ENCODE peak calls at places on chromosomes 13 and 19, in four cellular contexts. One of them, this sample, is unnamed.

GRCh38 chr19:18951721-18952281 is 10.8 kb upstream of the HOMER3 start:
- DNase-seq in COR-L47: no peak
- DNase-seq in fibroblast of mammary gland: peak; percentile 62
- DNase-seq in stimulated activated CD8-positive, alpha-beta memory T cell treated with anti-CD3 and anti-CD28 coated beads, Interleukin-7, amount 100 ng/mL, for 1 hour: no peak
- DNase-seq in this sample: peak; percentile 63

GRCh38 chr13:78020861-78021260 is 102.2 kb upstream of the EDNRB start:
- DNase-seq in COR-L47: peak; percentile 89
- DNase-seq in fibroblast of mammary gland: no peak
- DNase-seq in stimulated activated CD8-positive, alpha-beta memory T cell treated with anti-CD3 and anti-CD28 coated beads, Interleukin-7, amount 100 ng/mL, for 1 hour: no peak
- DNase-seq in this sample: no peak

GRCh38 chr19:34837262-34837661 is 64.2 kb upstream of the ZNF599 start:
- DNase-seq in COR-L47: peak; percentile 49
- DNase-seq in fibroblast of mammary gland: no peak
- DNase-seq in stimulated activated CD8-positive, alpha-beta memory T cell treated with anti-CD3 and anti-CD28 coated beads, Interleukin-7, amount 100 ng/mL, for 1 hour: no peak
- DNase-seq in this sample: no peak

GRCh38 chr19:4089400-4089908 is 22.8 kb upstream of the ZBTB7A start:
- DNase-seq in COR-L47: no peak
- DNase-seq in fibroblast of mammary gland: no peak
- DNase-seq in stimulated activated CD8-positive, alpha-beta memory T cell treated with anti-CD3 and anti-CD28 coated beads, Interleukin-7, amount 100 ng/mL, for 1 hour: no peak
- DNase-seq in this sample: peak; percentile 2

GRCh38 chr19:50465986-50466771 is 10.1 kb upstream of the EMC10 start:
- DNase-seq in COR-L47: peak; percentile 66
- DNase-seq in fibroblast of mammary gland: no peak
- DNase-seq in stimulated activated CD8-positive, alpha-beta memory T cell treated with anti-CD3 and anti-CD28 coated beads, Interleukin-7, amount 100 ng/mL, for 1 hour: no peak
- DNase-seq in this sample: no peak

GRCh38 chr13:33740134-33740538 is 77.8 kb upstream of the RFC3 start:
- DNase-seq in COR-L47: no peak
- DNase-seq in fibroblast of mammary gland: peak; percentile 86
- DNase-seq in stimulated activated CD8-positive, alpha-beta memory T cell treated with anti-CD3 and anti-CD28 coated beads, Interleukin-7, amount 100 ng/mL, for 1 hour: no peak
- DNase-seq in this sample: peak; percentile 3

GRCh38 chr19:51257471-51257870 is 6.6 kb downstream of the SIGLECL1 start:
- DNase-seq in COR-L47: no peak
- DNase-seq in fibroblast of mammary gland: no peak
- DNase-seq in stimulated activated CD8-positive, alpha-beta memory T cell treated with anti-CD3 and anti-CD28 coated beads, Interleukin-7, amount 100 ng/mL, for 1 hour: no peak
- DNase-seq in this sample: no peak

GRCh38 chr13:101785858-101786257 is 333.4 kb downstream of the ITGBL1 start:
- DNase-seq in COR-L47: peak; percentile 84
- DNase-seq in fibroblast of mammary gland: peak; percentile 28
- DNase-seq in stimulated activated CD8-positive, alpha-beta memory T cell treated with anti-CD3 and anti-CD28 coated beads, Interleukin-7, amount 100 ng/mL, for 1 hour: no peak
- DNase-seq in this sample: peak; percentile 50

GRCh38 chr19:46625731-46626130 is 842 bp upstream of the PTGIR start:
- DNase-seq in COR-L47: no peak
- DNase-seq in fibroblast of mammary gland: no peak
- DNase-seq in stimulated activated CD8-positive, alpha-beta memory T cell treated with anti-CD3 and anti-CD28 coated beads, Interleukin-7, amount 100 ng/mL, for 1 hour: no peak
- DNase-seq in this sample: no peak

GRCh38 chr13:95032114-95032513 is 269.1 kb downstream of the ABCC4 start:
- DNase-seq in COR-L47: no peak
- DNase-seq in fibroblast of mammary gland: no peak
- DNase-seq in stimulated activated CD8-positive, alpha-beta memory T cell treated with anti-CD3 and anti-CD28 coated beads, Interleukin-7, amount 100 ng/mL, for 1 hour: no peak
- DNase-seq in this sample: no peak

GRCh38 chr13:112053744-112054615 is 13.0 kb upstream of the SOX1 start:
- DNase-seq in COR-L47: no peak
- DNase-seq in fibroblast of mammary gland: no peak
- DNase-seq in stimulated activated CD8-positive, alpha-beta memory T cell treated with anti-CD3 and anti-CD28 coated beads, Interleukin-7, amount 100 ng/mL, for 1 hour: no peak
- DNase-seq in this sample: no peak

GRCh38 chr19:1259206-1259872 is 9.8 kb upstream of the CIRBP start:
- DNase-seq in COR-L47: no peak
- DNase-seq in fibroblast of mammary gland: peak; percentile 68
- DNase-seq in stimulated activated CD8-positive, alpha-beta memory T cell treated with anti-CD3 and anti-CD28 coated beads, Interleukin-7, amount 100 ng/mL, for 1 hour: no peak
- DNase-seq in this sample: peak; percentile 86

GRCh38 chr13:45830121-45830520 is 21.4 kb downstream of the SIAH3 start:
- DNase-seq in COR-L47: no peak
- DNase-seq in fibroblast of mammary gland: no peak
- DNase-seq in stimulated activated CD8-positive, alpha-beta memory T cell treated with anti-CD3 and anti-CD28 coated beads, Interleukin-7, amount 100 ng/mL, for 1 hour: no peak
- DNase-seq in this sample: no peak

GRCh38 chr13:54637377-54637776 is 1608.8 kb downstream of the OLFM4 start:
- DNase-seq in COR-L47: no peak
- DNase-seq in fibroblast of mammary gland: no peak
- DNase-seq in stimulated activated CD8-positive, alpha-beta memory T cell treated with anti-CD3 and anti-CD28 coated beads, Interleukin-7, amount 100 ng/mL, for 1 hour: no peak
- DNase-seq in this sample: no peak

GRCh38 chr19:42634409-42635232 is 39.9 kb upstream of the CEACAM8 start:
- DNase-seq in COR-L47: no peak
- DNase-seq in fibroblast of mammary gland: peak; percentile 35
- DNase-seq in stimulated activated CD8-positive, alpha-beta memory T cell treated with anti-CD3 and anti-CD28 coated beads, Interleukin-7, amount 100 ng/mL, for 1 hour: no peak
- DNase-seq in this sample: peak; percentile 29

GRCh38 chr19:54136086-54136863 is 1.3 kb upstream of the CNOT3 start:
- DNase-seq in COR-L47: no peak
- DNase-seq in fibroblast of mammary gland: peak; percentile 19
- DNase-seq in stimulated activated CD8-positive, alpha-beta memory T cell treated with anti-CD3 and anti-CD28 coated beads, Interleukin-7, amount 100 ng/mL, for 1 hour: no peak
- DNase-seq in this sample: no peak

GRCh38 chr13:75339635-75340374 is 142.2 kb downstream of the TBC1D4 start:
- DNase-seq in COR-L47: no peak
- DNase-seq in fibroblast of mammary gland: no peak
- DNase-seq in stimulated activated CD8-positive, alpha-beta memory T cell treated with anti-CD3 and anti-CD28 coated beads, Interleukin-7, amount 100 ng/mL, for 1 hour: no peak
- DNase-seq in this sample: no peak

GRCh38 chr19:37896142-37896541 is 10.3 kb downstream of the WDR87 start:
- DNase-seq in COR-L47: no peak
- DNase-seq in fibroblast of mammary gland: no peak
- DNase-seq in stimulated activated CD8-positive, alpha-beta memory T cell treated with anti-CD3 and anti-CD28 coated beads, Interleukin-7, amount 100 ng/mL, for 1 hour: no peak
- DNase-seq in this sample: no peak

GRCh38 chr19:40278361-40279045 is 6.6 kb downstream of the AKT2 start:
- DNase-seq in COR-L47: no peak
- DNase-seq in fibroblast of mammary gland: peak; percentile 20
- DNase-seq in stimulated activated CD8-positive, alpha-beta memory T cell treated with anti-CD3 and anti-CD28 coated beads, Interleukin-7, amount 100 ng/mL, for 1 hour: no peak
- DNase-seq in this sample: no peak

GRCh38 chr13:101447852-101448251 is 4.6 kb upstream of the ITGBL1 start:
- DNase-seq in COR-L47: no peak
- DNase-seq in fibroblast of mammary gland: peak; percentile 28
- DNase-seq in stimulated activated CD8-positive, alpha-beta memory T cell treated with anti-CD3 and anti-CD28 coated beads, Interleukin-7, amount 100 ng/mL, for 1 hour: no peak
- DNase-seq in this sample: peak; percentile 12

GRCh38 chr19:29620931-29621351 is 14.9 kb downstream of the POP4 start:
- DNase-seq in COR-L47: no peak
- DNase-seq in fibroblast of mammary gland: no peak
- DNase-seq in stimulated activated CD8-positive, alpha-beta memory T cell treated with anti-CD3 and anti-CD28 coated beads, Interleukin-7, amount 100 ng/mL, for 1 hour: no peak
- DNase-seq in this sample: no peak

GRCh38 chr13:112042496-112042895 is 24.5 kb upstream of the SOX1 start:
- DNase-seq in COR-L47: no peak
- DNase-seq in fibroblast of mammary gland: no peak
- DNase-seq in stimulated activated CD8-positive, alpha-beta memory T cell treated with anti-CD3 and anti-CD28 coated beads, Interleukin-7, amount 100 ng/mL, for 1 hour: no peak
- DNase-seq in this sample: peak; percentile 53

GRCh38 chr19:16363133-16363851 is 38.7 kb downstream of the KLF2 start:
- DNase-seq in COR-L47: no peak
- DNase-seq in fibroblast of mammary gland: no peak
- DNase-seq in stimulated activated CD8-positive, alpha-beta memory T cell treated with anti-CD3 and anti-CD28 coated beads, Interleukin-7, amount 100 ng/mL, for 1 hour: no peak
- DNase-seq in this sample: no peak

GRCh38 chr13:110127986-110128511 is 178.9 kb downstream of the COL4A1 start:
- DNase-seq in COR-L47: no peak
- DNase-seq in fibroblast of mammary gland: no peak
- DNase-seq in stimulated activated CD8-positive, alpha-beta memory T cell treated with anti-CD3 and anti-CD28 coated beads, Interleukin-7, amount 100 ng/mL, for 1 hour: no peak
- DNase-seq in this sample: no peak

GRCh38 chr13:73303858-73304257 is 245.1 kb downstream of the KLF5 start:
- DNase-seq in COR-L47: no peak
- DNase-seq in fibroblast of mammary gland: peak; percentile 54
- DNase-seq in stimulated activated CD8-positive, alpha-beta memory T cell treated with anti-CD3 and anti-CD28 coated beads, Interleukin-7, amount 100 ng/mL, for 1 hour: no peak
- DNase-seq in this sample: peak; percentile 19

GRCh38 chr19:42360787-42361544 is 29.1 kb downstream of the CNFN start:
- DNase-seq in COR-L47: no peak
- DNase-seq in fibroblast of mammary gland: no peak
- DNase-seq in stimulated activated CD8-positive, alpha-beta memory T cell treated with anti-CD3 and anti-CD28 coated beads, Interleukin-7, amount 100 ng/mL, for 1 hour: no peak
- DNase-seq in this sample: peak; percentile 30

GRCh38 chr13:100646030-100646673 is 28.4 kb downstream of the TMTC4 start:
- DNase-seq in COR-L47: peak; percentile 69
- DNase-seq in fibroblast of mammary gland: peak; percentile 45
- DNase-seq in stimulated activated CD8-positive, alpha-beta memory T cell treated with anti-CD3 and anti-CD28 coated beads, Interleukin-7, amount 100 ng/mL, for 1 hour: no peak
- DNase-seq in this sample: peak; percentile 13

GRCh38 chr13:98221234-98221633 is 44.2 kb upstream of the RNF113B start:
- DNase-seq in COR-L47: no peak
- DNase-seq in fibroblast of mammary gland: peak; percentile 71
- DNase-seq in stimulated activated CD8-positive, alpha-beta memory T cell treated with anti-CD3 and anti-CD28 coated beads, Interleukin-7, amount 100 ng/mL, for 1 hour: no peak
- DNase-seq in this sample: no peak

GRCh38 chr19:49552749-49553148 is 24.9 kb downstream of the RCN3 start:
- DNase-seq in COR-L47: no peak
- DNase-seq in fibroblast of mammary gland: no peak
- DNase-seq in stimulated activated CD8-positive, alpha-beta memory T cell treated with anti-CD3 and anti-CD28 coated beads, Interleukin-7, amount 100 ng/mL, for 1 hour: no peak
- DNase-seq in this sample: no peak

GRCh38 chr13:79533781-79534400 is 52.9 kb downstream of the NDFIP2 start:
- DNase-seq in COR-L47: no peak
- DNase-seq in fibroblast of mammary gland: peak; percentile 8
- DNase-seq in stimulated activated CD8-positive, alpha-beta memory T cell treated with anti-CD3 and anti-CD28 coated beads, Interleukin-7, amount 100 ng/mL, for 1 hour: no peak
- DNase-seq in this sample: no peak

GRCh38 chr19:29967623-29968022 is 25.6 kb downstream of the URI1 start:
- DNase-seq in COR-L47: no peak
- DNase-seq in fibroblast of mammary gland: peak; percentile 72
- DNase-seq in stimulated activated CD8-positive, alpha-beta memory T cell treated with anti-CD3 and anti-CD28 coated beads, Interleukin-7, amount 100 ng/mL, for 1 hour: no peak
- DNase-seq in this sample: no peak

GRCh38 chr19:50969413-50969760 is at the start of gene KLK6:
- DNase-seq in COR-L47: no peak
- DNase-seq in fibroblast of mammary gland: no peak
- DNase-seq in stimulated activated CD8-positive, alpha-beta memory T cell treated with anti-CD3 and anti-CD28 coated beads, Interleukin-7, amount 100 ng/mL, for 1 hour: no peak
- DNase-seq in this sample: peak; percentile 50

This sample was measured in Daoy.